ENCODE peak calls at places on chromosomes 7 and 10, in eight cellular contexts. L is thyroid gland, P is HFF-Myc, O is GM13977, V is thoracic aorta, H is A549, Q is gastrocnemius medialis, B is pancreas. J is an unnamed sample.

GRCh38 chr7:22205631-22206030 is 151.3 kb downstream of the RAPGEF5 start:
- DNase-seq in B (no peak), V (no peak), Q (no peak), O (no peak), L (no peak), P (no peak), H (no peak), J (no peak)

GRCh38 chr7:1460757-1461639 is 1.7 kb upstream of the MICALL2 start:
- DNase-seq in L (peak), Q (peak), B (peak), H (peak), O (peak), V (no peak), P (no peak), J (peak)

GRCh38 chr7:55138663-55139062 is 119.8 kb downstream of the EGFR start:
- DNase-seq in H (no peak), Q (no peak), P (no peak), B (no peak), V (no peak), O (no peak), L (no peak), J (no peak)

GRCh38 chr10:106571216-106571954 is 593.1 kb downstream of the SORCS1 start:
- DNase-seq in L (peak), B (no peak), P (no peak), Q (no peak), V (no peak), O (peak), H (peak), J (no peak)

GRCh38 chr10:116170815-116171250 is 102.2 kb downstream of the GFRA1 start:
- DNase-seq in P (no peak), H (no peak), O (no peak), V (no peak), B (no peak), Q (no peak), L (no peak), J (no peak)

GRCh38 chr10:67549390-67549789 is 146.6 kb downstream of the CTNNA3 start:
- DNase-seq in V (no peak), P (no peak), Q (no peak), O (no peak), B (no peak), H (no peak), L (no peak), J (no peak)

GRCh38 chr10:132390455-132391371 is 6.3 kb upstream of the PWWP2B start:
- DNase-seq in V (no peak), H (no peak), P (no peak), O (no peak), Q (no peak), L (no peak), B (no peak), J (no peak)

GRCh38 chr7:122989041-122989440 is 6.5 kb downstream of the TAS2R16 start:
- DNase-seq in H (no peak), B (no peak), L (no peak), Q (no peak), P (no peak), O (no peak), V (no peak), J (no peak)

GRCh38 chr10:97123713-97124112 is 62.0 kb downstream of the SLIT1 start:
- DNase-seq in O (no peak), L (no peak), B (no peak), V (no peak), H (no peak), P (no peak), Q (no peak), J (no peak)

GRCh38 chr7:116569737-116570136 is 44.9 kb downstream of the CAV1 start:
- DNase-seq in B (no peak), V (no peak), L (no peak), O (no peak), Q (no peak), P (no peak), H (peak), J (no peak)

GRCh38 chr10:96118604-96119450 is 11.3 kb upstream of the ZNF518A start:
- DNase-seq in Q (no peak), P (no peak), V (no peak), B (no peak), H (peak), O (no peak), L (no peak), J (no peak)

GRCh38 chr7:136030867-136031318 is 53.7 kb upstream of the MTPN start:
- DNase-seq in P (no peak), V (no peak), B (no peak), Q (no peak), L (no peak), H (no peak), O (peak), J (no peak)

GRCh38 chr10:101063548-101064414 is 2.0 kb downstream of the KAZALD1 start:
- DNase-seq in V (no peak), Q (no peak), P (no peak), O (no peak), B (no peak), L (no peak), H (no peak), J (peak)

GRCh38 chr10:115001506-115002381 is 63.7 kb downstream of the TRUB1 start:
- DNase-seq in O (no peak), B (peak), L (peak), H (no peak), P (no peak), V (no peak), Q (no peak), J (no peak)

GRCh38 chr10:58645762-58646161 is 133.1 kb downstream of the BICC1 start:
- DNase-seq in V (no peak), O (no peak), H (no peak), P (no peak), L (no peak), Q (no peak), B (no peak), J (no peak)

GRCh38 chr7:18494821-18495408 is 634 bp upstream of the HDAC9 start:
- DNase-seq in H (no peak), O (no peak), L (peak), Q (no peak), V (no peak), B (peak), P (no peak), J (no peak)

GRCh38 chr10:20355011-20355410 is 538.8 kb downstream of the PLXDC2 start:
- DNase-seq in O (no peak), H (no peak), V (no peak), Q (no peak), L (no peak), B (no peak), P (no peak), J (no peak)

GRCh38 chr10:101103430-101103829 is 27.7 kb upstream of the TLX1 start:
- DNase-seq in Q (no peak), L (no peak), H (no peak), O (no peak), B (no peak), V (no peak), P (no peak), J (no peak)

GRCh38 chr7:139047970-139048369 is 12.1 kb upstream of the ZC3HAV1L start:
- DNase-seq in P (no peak), O (no peak), V (no peak), B (no peak), H (no peak), Q (no peak), L (no peak), J (no peak)

GRCh38 chr7:143419880-143420279 is 11.2 kb upstream of the EPHA1 start:
- DNase-seq in V (no peak), B (no peak), L (peak), O (no peak), Q (no peak), H (no peak), P (no peak), J (no peak)

GRCh38 chr10:21497177-21497807 is 28.2 kb downstream of the SKIDA1 start:
- DNase-seq in O (peak), V (peak), H (peak), P (no peak), B (peak), L (peak), Q (peak), J (peak)

GRCh38 chr7:786472-787255 is 45.6 kb upstream of the SUN1 start:
- DNase-seq in V (no peak), L (peak), B (peak), O (peak), P (no peak), H (peak), Q (peak), J (peak)

GRCh38 chr10:327889-328809 is 192.9 kb downstream of the ZMYND11 start:
- DNase-seq in Q (no peak), P (no peak), B (no peak), V (no peak), H (no peak), O (no peak), L (no peak), J (no peak)

GRCh38 chr10:110725809-110726641 is 81.9 kb downstream of the RBM20 start:
- DNase-seq in O (no peak), L (no peak), B (no peak), Q (peak), P (no peak), H (no peak), V (no peak), J (no peak)

GRCh38 chr10:103153302-103153759 is 39.7 kb downstream of the NT5C2 start:
- DNase-seq in H (peak), O (no peak), Q (no peak), P (no peak), V (no peak), B (no peak), L (peak), J (peak)

GRCh38 chr7:42138691-42139090 is 98.3 kb downstream of the GLI3 start:
- DNase-seq in Q (no peak), V (no peak), B (no peak), L (peak), H (no peak), P (no peak), O (no peak), J (no peak)

GRCh38 chr10:42367532-42368230 is 270.7 kb downstream of the ZNF33B start:
- DNase-seq in L (peak), P (peak), O (peak), B (peak), Q (peak), V (peak), H (no peak), J (peak)

GRCh38 chr7:39130304-39130703 is 152.6 kb downstream of the POU6F2 start:
- DNase-seq in O (no peak), Q (no peak), L (no peak), P (no peak), H (no peak), V (no peak), B (no peak), J (no peak)

GRCh38 chr10:80414126-80414898 is 6.0 kb downstream of the PRXL2A start:
- DNase-seq in B (no peak), H (no peak), Q (no peak), P (peak), O (no peak), L (peak), V (no peak), J (no peak)

GRCh38 chr10:90871761-90872647 is at the start of gene RPP30:
- DNase-seq in P (no peak), H (peak), L (peak), B (peak), Q (peak), V (peak), O (peak), J (peak)

GRCh38 chr10:102545997-102546396 is 42.2 kb downstream of the SUFU start:
- DNase-seq in H (no peak), B (no peak), Q (no peak), L (no peak), O (no peak), P (no peak), V (no peak), J (no peak)

GRCh38 chr7:38105874-38106483 is 72.1 kb upstream of the STARD3NL start:
- DNase-seq in O (peak), P (peak), Q (no peak), H (peak), L (peak), V (no peak), B (no peak), J (no peak)

GRCh38 chr7:121777672-121778071 is 95.3 kb upstream of the PTPRZ1 start:
- DNase-seq in P (no peak), O (no peak), L (no peak), Q (no peak), H (no peak), V (no peak), B (no peak), J (no peak)

GRCh38 chr10:124591123-124591495 is 129.5 kb downstream of the LHPP start:
- DNase-seq in B (no peak), V (no peak), O (no peak), L (no peak), Q (no peak), P (no peak), H (no peak), J (no peak)

GRCh38 chr10:76117949-76118348 is 686.5 kb downstream of the LRMDA start:
- DNase-seq in V (no peak), Q (no peak), L (no peak), H (no peak), B (no peak), O (no peak), P (no peak), J (no peak)

GRCh38 chr7:128431221-128431620 is 21.4 kb upstream of the IMPDH1 start:
- DNase-seq in B (no peak), V (no peak), O (no peak), P (no peak), H (peak), L (no peak), Q (no peak), J (no peak)

GRCh38 chr10:77865585-77866324 is 60.8 kb downstream of the DLG5 start:
- DNase-seq in B (no peak), P (no peak), H (no peak), L (peak), O (no peak), Q (peak), V (no peak), J (no peak)

GRCh38 chr7:102216573-102217314 is 69.9 kb upstream of the SH2B2 start:
- DNase-seq in H (no peak), Q (no peak), P (no peak), B (no peak), L (no peak), V (no peak), O (no peak), J (no peak)

GRCh38 chr10:93815304-93816091 is 57.8 kb downstream of the LGI1 start:
- DNase-seq in L (no peak), Q (no peak), P (no peak), O (no peak), V (no peak), H (no peak), B (no peak), J (no peak)
- TF ChIP-seq CTCF in L (no peak), Q (no peak), P (peak), O (peak), V (no peak), H (no peak), B (no peak), J (no peak)

DNA sequence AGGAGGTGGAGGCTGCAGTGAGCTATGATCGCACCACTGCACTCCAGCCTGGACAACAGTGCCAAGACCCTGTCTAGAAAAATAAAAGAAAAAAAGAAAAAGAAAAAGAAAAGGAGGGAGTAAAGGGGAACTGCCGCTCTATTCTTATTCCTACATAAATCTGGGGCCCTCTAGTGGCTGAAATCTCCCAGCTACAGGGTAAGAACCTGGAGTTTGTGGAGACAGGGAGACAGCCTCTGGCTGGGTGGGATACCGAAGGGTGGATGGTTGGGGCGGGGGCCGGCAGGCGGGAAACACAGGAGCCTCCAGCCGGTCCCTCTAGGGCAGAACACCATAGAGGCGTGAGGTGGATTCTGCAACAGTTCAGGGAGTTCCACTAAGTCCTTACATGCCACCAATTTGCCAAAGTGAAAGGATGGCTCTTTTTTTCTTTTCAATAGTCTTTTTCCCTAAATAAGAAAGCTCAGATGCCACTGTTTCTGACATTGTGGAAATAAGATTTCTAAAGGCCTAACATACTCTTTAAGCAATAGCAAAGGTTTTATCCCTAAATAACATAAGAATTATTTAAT is 117.3 kb downstream of the SVIL start:
- DNase-seq in P (no peak), V (no peak), O (peak), L (peak), Q (no peak), B (no peak), H (peak), J (no peak)
- TF ChIP-seq CTCF in P (peak), V (peak), O (peak), L (no peak), Q (peak), B (no peak), H (peak), J (peak)

GRCh38 chr7:30888783-30889182 is 22.9 kb upstream of the AQP1 start:
- DNase-seq in B (no peak), V (peak), L (peak), P (peak), Q (no peak), H (peak), O (no peak), J (no peak)
- TF ChIP-seq CTCF in B (no peak), V (peak), L (no peak), P (no peak), Q (no peak), H (no peak), O (no peak), J (peak)

GRCh38 chr7:82810558-82811259 is 352.0 kb downstream of the PCLO start:
- DNase-seq in L (peak), O (peak), P (peak), H (peak), Q (no peak), V (no peak), B (no peak), J (no peak)
- TF ChIP-seq CTCF in L (no peak), O (peak), P (peak), H (peak), Q (no peak), V (peak), B (peak), J (peak)

DNA sequence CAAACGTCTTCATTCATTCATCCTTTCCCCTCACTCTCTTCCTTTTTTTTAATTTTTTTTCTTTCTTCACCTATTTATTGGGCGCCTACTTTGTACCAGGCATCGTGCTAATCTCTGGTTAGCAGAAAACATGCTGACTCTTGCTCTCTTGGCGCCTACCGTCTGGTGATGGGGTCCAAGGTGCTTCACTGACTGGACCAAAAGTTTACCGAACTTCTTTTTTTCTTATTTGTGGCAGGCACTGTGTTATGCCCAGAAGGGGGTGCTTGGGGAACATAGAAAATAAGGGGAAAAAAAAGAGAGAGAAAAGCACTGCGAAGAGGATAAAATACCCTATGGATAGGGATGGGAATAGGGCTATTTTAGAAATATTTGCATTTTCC is 505 bp upstream of the FAM204A start:
- DNase-seq in B (no peak), V (no peak), P (no peak), L (peak), H (no peak), O (no peak), Q (no peak), J (no peak)
- TF ChIP-seq CTCF in B (no peak), V (no peak), P (no peak), L (no peak), H (no peak), O (no peak), Q (no peak), J (no peak)

DNA sequence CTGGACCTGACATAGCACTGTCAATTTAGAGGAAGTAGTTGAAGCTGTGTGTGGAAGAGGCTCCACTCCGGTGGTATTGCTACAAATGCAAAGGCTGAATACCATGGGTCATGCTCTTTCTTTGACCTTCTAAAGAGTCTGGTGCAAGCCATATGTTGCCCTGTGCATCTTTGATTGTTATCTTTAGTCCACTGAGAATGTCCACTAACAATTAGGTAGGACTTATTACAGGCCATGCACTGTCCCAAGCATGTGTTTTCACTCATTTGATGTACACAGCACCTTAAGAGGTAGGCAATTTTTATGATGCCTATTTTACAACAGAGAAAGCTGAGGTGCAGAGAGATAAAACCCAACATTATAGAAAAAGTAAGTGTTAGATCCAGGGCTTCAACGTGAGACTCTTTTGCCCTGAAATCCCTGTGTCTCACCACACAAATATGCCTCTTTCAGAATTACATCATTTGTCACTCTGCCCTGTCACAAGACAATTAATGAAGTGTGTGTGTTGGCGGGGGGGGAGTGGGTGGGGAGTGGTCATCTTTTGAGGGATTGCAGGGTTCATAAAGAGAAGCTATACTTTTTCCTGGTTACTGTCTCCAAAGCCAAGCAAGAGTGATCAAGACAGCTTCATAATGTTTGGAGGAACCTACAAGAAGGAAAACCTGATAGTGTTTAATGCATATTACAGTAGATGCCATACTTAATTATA is 637.6 kb upstream of the IGFBP3 start:
- DNase-seq in P (no peak), V (no peak), H (peak), Q (no peak), O (no peak), B (no peak), L (no peak), J (no peak)
- TF ChIP-seq CTCF in P (no peak), V (no peak), H (no peak), Q (no peak), O (no peak), B (no peak), L (no peak), J (no peak)

DNA sequence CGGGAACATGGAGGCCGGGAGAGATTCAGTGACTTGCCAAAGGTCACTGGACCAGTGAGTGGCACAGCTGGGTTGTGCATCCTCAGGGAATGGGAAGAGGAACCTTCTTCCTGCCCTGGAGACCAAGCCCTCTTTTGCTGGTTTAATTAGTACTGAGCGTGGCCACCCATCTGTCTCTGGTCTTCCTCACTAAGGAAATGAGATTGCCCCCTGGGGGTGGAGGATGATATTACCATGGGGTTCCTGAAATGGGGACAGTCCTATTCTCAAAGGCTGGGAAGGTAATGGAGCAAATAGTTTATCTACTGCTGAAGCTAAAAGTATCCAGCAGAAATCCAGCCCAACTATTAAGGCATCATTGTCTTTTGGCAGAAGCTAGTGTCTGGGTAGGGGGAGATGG is 98.6 kb upstream of the FGFR2 start:
- DNase-seq in H (peak), P (no peak), O (no peak), B (no peak), V (no peak), L (no peak), Q (no peak), J (no peak)
- TF ChIP-seq CTCF in H (no peak), P (peak), O (peak), B (no peak), V (peak), L (no peak), Q (no peak), J (no peak)

GRCh38 chr7:20311743-20312042 is 19.0 kb upstream of the ITGB8 start:
- DNase-seq in H (no peak), L (no peak), B (no peak), V (no peak), O (no peak), Q (no peak), P (no peak), J (no peak)
- TF ChIP-seq CTCF in H (no peak), L (no peak), B (no peak), V (no peak), O (no peak), Q (no peak), P (no peak), J (no peak)

J was measured in heart right ventricle.